ENCODE peak calls at places on chromosome 13, in four cellular contexts. C is SK-N-SH, R is HepG2, M is K562. I is an unnamed sample.

GRCh38 chr13:95552539-95553270 is at the start of gene CLDN10:
- DNase-seq in C (peak), M (peak), R (no peak), I (no peak)

GRCh38 chr13:26017196-26017921 is 34.5 kb downstream of the SHISA2 start:
- DNase-seq in C (no peak), R (no peak), M (no peak), I (no peak)

GRCh38 chr13:104389722-104390121 is 1323.5 kb upstream of the SLC10A2 start:
- DNase-seq in R (peak), C (no peak), M (no peak), I (no peak)

GRCh38 chr13:39895254-39895653 is 239.8 kb downstream of the COG6 start:
- DNase-seq in R (no peak), M (no peak), C (no peak), I (no peak)

GRCh38 chr13:84352946-84353345 is 470.7 kb upstream of the SLITRK1 start:
- DNase-seq in R (no peak), C (no peak), M (no peak), I (no peak)

GRCh38 chr13:88704600-88705275 is 1033.6 kb downstream of the SLITRK5 start:
- DNase-seq in M (no peak), C (no peak), R (no peak), I (no peak)

GRCh38 chr13:100059827-100060226 is 29.1 kb upstream of the PCCA start:
- DNase-seq in R (no peak), M (no peak), C (no peak), I (no peak)

GRCh38 chr13:50025446-50025845 is 10.2 kb downstream of the KCNRG start:
- DNase-seq in C (no peak), R (no peak), M (no peak), I (no peak)

GRCh38 chr13:32940601-32941000 is 75.6 kb upstream of the KL start:
- DNase-seq in R (no peak), C (peak), M (no peak), I (no peak)

GRCh38 chr13:111532111-111532510 is 211.7 kb downstream of the TEX29 start:
- DNase-seq in M (no peak), R (no peak), C (no peak), I (no peak)

GRCh38 chr13:105598551-105598950 is 936.9 kb downstream of the EFNB2 start:
- DNase-seq in C (no peak), R (no peak), M (no peak), I (no peak)

GRCh38 chr13:71148391-71148790 is 718.6 kb downstream of the DACH1 start:
- DNase-seq in C (no peak), M (no peak), R (no peak), I (no peak)

GRCh38 chr13:39527961-39528720 is 74.9 kb downstream of the LHFPL6 start:
- DNase-seq in C (peak), M (no peak), R (no peak), I (no peak)

GRCh38 chr13:103395140-103395539 is 328.9 kb upstream of the SLC10A2 start:
- DNase-seq in M (no peak), C (no peak), R (no peak), I (no peak)

GRCh38 chr13:109897988-109898623 is 111.7 kb upstream of the IRS2 start:
- DNase-seq in C (no peak), M (no peak), R (no peak), I (no peak)

GRCh38 chr13:98824376-98825160 is 72.1 kb upstream of the SLC15A1 start:
- DNase-seq in M (no peak), C (no peak), R (no peak), I (no peak)

GRCh38 chr13:50843256-50844043 is at the start of gene DLEU7:
- DNase-seq in R (no peak), M (no peak), C (peak), I (no peak)

GRCh38 chr13:84870190-84870589 is 929.0 kb downstream of the SLITRK6 start:
- DNase-seq in R (peak), C (no peak), M (no peak), I (no peak)

GRCh38 chr13:101535192-101535746 is 82.8 kb downstream of the ITGBL1 start:
- DNase-seq in C (no peak), M (no peak), R (no peak), I (no peak)

GRCh38 chr13:25281193-25281936 is 5.9 kb downstream of the MTMR6 start:
- DNase-seq in M (no peak), R (no peak), C (no peak), I (peak)

GRCh38 chr13:36344886-36345437 is 1.2 kb downstream of the SPART start:
- DNase-seq in C (no peak), R (no peak), M (no peak), I (no peak)

GRCh38 chr13:101144808-101145419 is 271.4 kb downstream of the NALCN start:
- DNase-seq in C (peak), R (peak), M (peak), I (peak)

GRCh38 chr13:94433055-94433947 is 46.2 kb downstream of the DCT start:
- DNase-seq in M (peak), R (peak), C (no peak), I (no peak)

GRCh38 chr13:67147257-67148218 is 82.6 kb downstream of the PCDH9 start:
- DNase-seq in C (no peak), M (no peak), R (no peak), I (no peak)

GRCh38 chr13:112596220-112596619 is 8.3 kb upstream of the TUBGCP3 start:
- DNase-seq in R (no peak), M (no peak), C (no peak), I (no peak)

GRCh38 chr13:21872795-21873194 is 201.9 kb downstream of the FGF9 start:
- DNase-seq in R (no peak), C (no peak), M (no peak), I (no peak)

GRCh38 chr13:38993381-38993780 is 2.8 kb upstream of the STOML3 start:
- DNase-seq in R (no peak), C (no peak), M (no peak), I (no peak)

GRCh38 chr13:52929826-52930225 is 81.4 kb upstream of the PCDH8 start:
- DNase-seq in R (no peak), M (no peak), C (no peak), I (no peak)

GRCh38 chr13:46795321-46795720 is 1.6 kb downstream of the ESD start:
- DNase-seq in M (no peak), C (no peak), R (no peak), I (no peak)

GRCh38 chr13:111031531-111031961 is 83.6 kb upstream of the ARHGEF7 start:
- DNase-seq in M (no peak), R (no peak), C (no peak), I (no peak)

GRCh38 chr13:40115456-40115855 is 460.0 kb downstream of the COG6 start:
- DNase-seq in R (no peak), M (no peak), C (no peak), I (no peak)

DNA sequence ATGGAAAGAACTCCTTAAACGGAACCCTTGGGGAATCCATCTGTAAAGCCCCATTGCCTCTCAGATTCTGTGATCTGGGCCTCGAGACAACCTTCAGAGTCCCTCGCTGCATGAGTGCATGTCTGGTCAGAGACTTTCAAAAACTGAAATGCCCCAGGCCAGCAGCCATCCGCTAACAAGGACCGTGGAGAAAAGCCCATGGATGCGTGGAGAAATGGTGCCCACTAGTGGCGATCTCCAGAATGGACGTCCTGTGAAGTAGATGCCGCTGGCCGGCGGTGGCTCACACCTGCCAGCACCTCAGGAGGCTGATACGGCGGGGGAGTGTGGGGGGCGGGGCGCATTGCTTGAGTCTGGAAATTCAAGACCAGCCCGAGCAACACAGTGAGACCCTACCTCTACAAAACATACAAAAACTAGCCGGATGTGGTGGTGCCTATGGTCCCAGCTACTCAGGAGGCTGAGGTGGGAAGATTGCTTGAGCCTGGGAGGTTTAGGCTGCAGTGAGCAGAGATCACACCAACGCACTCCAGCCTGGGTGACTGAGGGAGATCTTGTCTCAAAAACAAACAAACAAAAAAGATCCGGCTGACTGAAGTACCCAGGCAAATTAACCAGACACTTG is 7.9 kb upstream of the CDC16 start:
- DNase-seq in C (peak), M (peak), R (peak), I (peak)
- TF ChIP-seq NFIC in C (no peak), M (no peak), R (no peak), I (no peak)

GRCh38 chr13:45055198-45055901 is 65.0 kb upstream of the GTF2F2 start:
- DNase-seq in R (no peak), M (no peak), C (no peak), I (peak)
- TF ChIP-seq NFIC in R (no peak), M (no peak), C (peak), I (peak)

GRCh38 chr13:72586519-72586918 is 140.9 kb downstream of the MZT1 start:
- DNase-seq in R (no peak), M (no peak), C (no peak), I (no peak)

GRCh38 chr13:72590091-72590490 is 137.3 kb downstream of the MZT1 start:
- DNase-seq in C (no peak), M (no peak), R (no peak), I (no peak)

GRCh38 chr13:72585254-72585653 is 142.2 kb downstream of the MZT1 start:
- DNase-seq in M (no peak), C (no peak), R (no peak), I (no peak)
- TF ChIP-seq NFIC in M (no peak), C (no peak), R (no peak), I (no peak)

GRCh38 chr13:97191143-97191542 is 31.0 kb upstream of the MBNL2 start:
- DNase-seq in R (no peak), M (peak), C (no peak), I (no peak)
- TF ChIP-seq NFIC in R (no peak), M (no peak), C (no peak), I (no peak)

GRCh38 chr13:76887070-76887563 is 912 bp upstream of the KCTD12 start:
- DNase-seq in C (peak), R (no peak), M (no peak), I (no peak)
- TF ChIP-seq NFIC in C (no peak), R (no peak), M (no peak), I (no peak)

DNA sequence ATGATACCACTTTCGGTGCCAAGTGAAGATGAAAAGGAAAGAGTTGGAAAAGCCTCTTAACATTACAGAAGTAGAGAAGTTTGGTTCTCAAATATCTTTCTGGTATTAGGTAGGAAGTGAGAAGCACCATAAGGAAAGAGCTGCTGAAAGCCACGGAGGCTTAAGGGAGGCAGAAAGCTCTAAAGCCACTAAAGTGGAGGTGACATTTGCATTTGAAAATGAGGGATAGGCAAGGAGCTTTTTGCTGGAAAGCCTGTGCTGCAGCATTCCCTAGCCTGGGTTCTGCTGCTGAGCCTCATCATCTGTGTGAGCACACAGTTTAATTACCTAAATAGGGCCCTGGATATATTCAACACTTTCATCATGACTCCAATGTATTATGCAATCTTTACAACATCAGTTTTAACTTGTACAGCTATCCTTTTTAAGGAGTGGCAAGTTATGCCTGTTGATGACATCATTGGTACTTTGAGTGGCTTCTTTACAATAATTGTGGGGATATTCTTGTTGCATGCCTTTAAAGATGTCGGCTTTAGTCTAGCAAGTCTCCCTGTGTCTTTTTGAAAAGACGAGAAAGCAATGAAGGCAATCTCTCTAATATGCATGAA is 315.4 kb downstream of the RBM26 start:
- DNase-seq in C (no peak), M (no peak), R (no peak), I (no peak)
- TF ChIP-seq NFIC in C (no peak), M (no peak), R (no peak), I (no peak)

DNA sequence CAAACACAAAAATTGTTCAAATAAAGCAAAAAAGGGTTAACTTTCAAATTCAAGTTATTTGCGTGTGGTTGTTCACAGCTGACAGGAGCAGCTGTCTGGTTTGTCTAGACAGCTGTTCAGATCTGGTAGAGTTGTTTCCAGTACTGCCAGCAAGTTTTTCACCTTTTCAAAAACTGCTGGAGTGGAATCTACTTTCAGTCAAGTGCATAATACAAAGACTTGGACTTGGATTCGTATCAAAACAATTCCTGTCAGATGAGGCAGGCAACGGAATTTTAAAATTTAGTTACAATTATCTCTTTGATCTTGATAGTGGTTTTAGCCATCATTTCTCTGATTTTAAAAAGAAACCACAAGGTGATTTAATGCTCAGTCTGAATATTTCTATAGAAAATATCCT is 51.7 kb upstream of the EEF1AKMT1 start:
- DNase-seq in R (no peak), M (no peak), C (no peak), I (no peak)
- TF ChIP-seq NFIC in R (no peak), M (no peak), C (peak), I (no peak)